ENCODE peak calls at places on chromosome 11, in four cellular contexts. O, Y, G and Z are unnamed samples.

GRCh38 chr11:78195917-78196545 is 7.3 kb downstream of the USP35 start:
- DNase-seq in O (no peak), Y (no peak), G (no peak), Z (no peak)

GRCh38 chr11:2166091-2166851 is 5.3 kb upstream of the INS start:
- DNase-seq in O (peak; percentile 22), Y (no peak), G (no peak), Z (peak; percentile 33)

GRCh38 chr11:103619938-103620337 is 416.5 kb upstream of the DDI1 start:
- DNase-seq in O (no peak), Y (no peak), G (no peak), Z (no peak)

GRCh38 chr11:58898106-58898505 is 41.2 kb upstream of the GLYATL1 start:
- DNase-seq in O (no peak), Y (no peak), G (no peak), Z (no peak)

GRCh38 chr11:7534030-7534378 is 20.2 kb downstream of the PPFIBP2 start:
- DNase-seq in O (no peak), Y (no peak), G (no peak), Z (no peak)

GRCh38 chr11:117818036-117818858 is 6.3 kb downstream of the FXYD2 start:
- DNase-seq in O (no peak), Y (no peak), G (peak; percentile 43), Z (no peak)

GRCh38 chr11:15941206-15941770 is 415.1 kb downstream of the SOX6 start:
- DNase-seq in O (no peak), Y (no peak), G (no peak), Z (peak; percentile 64)

GRCh38 chr11:24509114-24509513 is 12.3 kb downstream of the LUZP2 start:
- DNase-seq in O (no peak), Y (no peak), G (no peak), Z (peak; percentile 53)

GRCh38 chr11:100632970-100633452 is 54.1 kb upstream of the ARHGAP42 start:
- DNase-seq in O (no peak), Y (no peak), G (no peak), Z (peak; percentile 6)

GRCh38 chr11:121464352-121464946 is 11.7 kb upstream of the SORL1-AS1 start:
- DNase-seq in O (peak; percentile 57), Y (no peak), G (peak; percentile 71), Z (peak; percentile 65)

GRCh38 chr11:36711104-36711825 is 113.2 kb upstream of the RAG2 start:
- DNase-seq in O (no peak), Y (no peak), G (no peak), Z (no peak)

GRCh38 chr11:9893474-9893873 is 229.6 kb downstream of the SWAP70 start:
- DNase-seq in O (no peak), Y (no peak), G (no peak), Z (no peak)

GRCh38 chr11:123973816-123974215 is 3.8 kb downstream of the OR10S1 start:
- DNase-seq in O (no peak), Y (no peak), G (no peak), Z (peak; percentile 65)

GRCh38 chr11:118715837-118716260 is 36.4 kb upstream of the TREH start:
- DNase-seq in O (no peak), Y (peak; percentile 50), G (no peak), Z (peak; percentile 4)

GRCh38 chr11:131815631-131816030 is 445.2 kb downstream of the NTM start:
- DNase-seq in O (no peak), Y (no peak), G (no peak), Z (no peak)

GRCh38 chr11:69542314-69543168 is 61.1 kb downstream of the LINC01488 start:
- DNase-seq in O (no peak), Y (no peak), G (no peak), Z (no peak)

GRCh38 chr11:46635557-46636139 is 18.3 kb downstream of the ATG13 start:
- DNase-seq in O (no peak), Y (no peak), G (no peak), Z (no peak)

GRCh38 chr11:71240865-71241691 is 11.3 kb downstream of the SHANK2 start:
- DNase-seq in O (no peak), Y (no peak), G (peak; percentile 42), Z (peak; percentile 88)

GRCh38 chr11:119550330-119550729 is 127.4 kb upstream of the THY1 start:
- DNase-seq in O (no peak), Y (no peak), G (no peak), Z (peak; percentile 17)

GRCh38 chr11:17734986-17735822 is 623 bp downstream of the KCNC1 start:
- DNase-seq in O (no peak), Y (no peak), G (no peak), Z (peak; percentile 94)

GRCh38 chr11:129749141-129749540 is 66.5 kb upstream of the TMEM45B start:
- DNase-seq in O (no peak), Y (no peak), G (no peak), Z (no peak)

GRCh38 chr11:107592256-107592655 is 1.3 kb downstream of the ELMOD1 start:
- DNase-seq in O (no peak), Y (no peak), G (no peak), Z (no peak)

GRCh38 chr11:129202646-129203045 is 10.5 kb upstream of the ARHGAP32 start:
- DNase-seq in O (no peak), Y (no peak), G (no peak), Z (no peak)

GRCh38 chr11:10490398-10491232 is 35.6 kb downstream of the AMPD3 start:
- DNase-seq in O (no peak), Y (no peak), G (peak; percentile 96), Z (peak; percentile 84)

GRCh38 chr11:76629133-76629852 is 41.3 kb downstream of the LRRC32 start:
- DNase-seq in O (no peak), Y (no peak), G (no peak), Z (no peak)

GRCh38 chr11:69005631-69006368 is 7.2 kb downstream of the MRGPRF start:
- DNase-seq in O (no peak), Y (no peak), G (no peak), Z (no peak)

GRCh38 chr11:79366218-79366617 is 74.6 kb downstream of the TENM4 start:
- DNase-seq in O (no peak), Y (no peak), G (no peak), Z (no peak)